ENCODE peak calls at places on chromosomes 6 and 20, in nine cellular contexts. Q is Right ventricle myocardium inferior; T is activated B cell treated with CpG ODN at 0.5 μM for 24 hours; B is stimulated activated CD4-positive, alpha-beta T cell treated with anti-CD3 and anti-CD28 coated beads, Interleukin-4, amount 100 ng/mL, for 1 hour; D is iPS DF 19.7; H is left cardiac atrium; C is HCEC 1CT; S is activated gamma-delta T cell treated with anti-CD3 and anti-CD28 coated beads, Interleukin-2, amount 50 U/mL, for 16 hours; X is body of pancreas. I is an unnamed sample.

GRCh38 chr6:105677671-105678475 is 275.0 kb upstream of the PREP start:
- DNase-seq in Q (no peak), T (no peak), B (no peak), D (no peak), H (no peak), C (no peak), S (no peak), X (no peak), I (no peak)

GRCh38 chr6:104940881-104941693 is 15.8 kb upstream of the LIN28B start:
- DNase-seq in Q (peak; percentile 66), T (no peak), B (peak; percentile 43), D (no peak), H (no peak), C (no peak), S (no peak), X (peak; percentile 13), I (peak; percentile 29)

GRCh38 chr6:14546036-14546435 is 428.5 kb downstream of the CD83 start:
- DNase-seq in Q (no peak), T (no peak), B (no peak), D (no peak), H (no peak), C (no peak), S (no peak), X (no peak), I (no peak)

GRCh38 chr6:148497256-148497655 is 154.6 kb downstream of the SASH1 start:
- DNase-seq in Q (no peak), T (no peak), B (no peak), D (no peak), H (no peak), C (no peak), S (no peak), X (no peak), I (no peak)

GRCh38 chr20:3447321-3447720 is 23.5 kb upstream of the ATRN start:
- DNase-seq in Q (no peak), T (no peak), B (no peak), D (no peak), H (no peak), C (no peak), S (no peak), X (no peak), I (no peak)

GRCh38 chr20:62285722-62286121 is 17.1 kb upstream of the ADRM1 start:
- DNase-seq in Q (no peak), T (no peak), B (no peak), D (no peak), H (peak; percentile 82), C (no peak), S (no peak), X (no peak), I (no peak)

GRCh38 chr20:40630723-40631631 is 58.1 kb downstream of the MAFB start:
- DNase-seq in Q (peak; percentile 65), T (no peak), B (no peak), D (no peak), H (no peak), C (no peak), S (no peak), X (no peak), I (no peak)

GRCh38 chr20:53586640-53587039 is 7.0 kb downstream of the ZNF217 start:
- DNase-seq in Q (no peak), T (no peak), B (no peak), D (no peak), H (no peak), C (no peak), S (no peak), X (no peak), I (no peak)

GRCh38 chr6:41257369-41258195 is 28.9 kb downstream of the TREM1 start:
- DNase-seq in Q (no peak), T (no peak), B (no peak), D (no peak), H (no peak), C (peak; percentile 27), S (no peak), X (peak; percentile 76), I (no peak)

GRCh38 chr6:111944541-111944940 is 71.3 kb upstream of the FYN start:
- DNase-seq in Q (no peak), T (no peak), B (no peak), D (no peak), H (no peak), C (peak; percentile 25), S (no peak), X (no peak), I (no peak)

GRCh38 chr20:63457737-63458136 is 14.7 kb downstream of the KCNQ2 start:
- DNase-seq in Q (no peak), T (no peak), B (no peak), D (no peak), H (peak; percentile 54), C (peak; percentile 11), S (no peak), X (peak; percentile 42), I (no peak)

GRCh38 chr6:9623985-9624384 is 790.9 kb downstream of the TFAP2A start:
- DNase-seq in Q (no peak), T (no peak), B (no peak), D (no peak), H (no peak), C (no peak), S (no peak), X (no peak), I (no peak)

GRCh38 chr6:137699036-137699683 is 167.9 kb upstream of the TNFAIP3 start:
- DNase-seq in Q (no peak), T (no peak), B (peak; percentile 42), D (no peak), H (no peak), C (peak; percentile 51), S (no peak), X (no peak), I (no peak)

GRCh38 chr6:90953405-90954161 is 366.7 kb upstream of the MAP3K7 start:
- DNase-seq in Q (no peak), T (no peak), B (no peak), D (no peak), H (no peak), C (no peak), S (no peak), X (no peak), I (no peak)

GRCh38 chr6:44681782-44682181 is 294.3 kb downstream of the CDC5L start:
- DNase-seq in Q (no peak), T (no peak), B (no peak), D (no peak), H (no peak), C (no peak), S (no peak), X (no peak), I (no peak)